ENCODE peak calls at places on chromosomes 4 and X, in five cellular contexts. One of them, this sample, is unnamed.

GRCh38 chr4:28690890-28691289 is 1830.2 kb downstream of the STIM2 start:
- DNase-seq in astrocyte of the spinal cord: no peak
- DNase-seq in CD4-positive, alpha-beta T cell: no peak
- DNase-seq in IMR-90: no peak
- DNase-seq in HFF-Myc: no peak
- DNase-seq in this sample: no peak

GRCh38 chr4:152085657-152086056 is 324.9 kb upstream of the GATB start:
- DNase-seq in astrocyte of the spinal cord: no peak
- DNase-seq in CD4-positive, alpha-beta T cell: no peak
- DNase-seq in IMR-90: no peak
- DNase-seq in HFF-Myc: no peak
- DNase-seq in this sample: no peak

GRCh38 chr4:181821039-181822004 is 421.9 kb upstream of the TENM3 start:
- DNase-seq in astrocyte of the spinal cord: peak; percentile 68
- DNase-seq in CD4-positive, alpha-beta T cell: no peak
- DNase-seq in IMR-90: peak; percentile 77
- DNase-seq in HFF-Myc: no peak
- DNase-seq in this sample: no peak

GRCh38 chr4:30847958-30848357 is 127.8 kb downstream of the PCDH7 start:
- DNase-seq in astrocyte of the spinal cord: no peak
- DNase-seq in CD4-positive, alpha-beta T cell: no peak
- DNase-seq in IMR-90: no peak
- DNase-seq in HFF-Myc: no peak
- DNase-seq in this sample: no peak

GRCh38 chr4:189261475-189261874 is 679.2 kb upstream of the FRG1 start:
- DNase-seq in astrocyte of the spinal cord: no peak
- DNase-seq in CD4-positive, alpha-beta T cell: no peak
- DNase-seq in IMR-90: no peak
- DNase-seq in HFF-Myc: no peak
- DNase-seq in this sample: no peak

GRCh38 chr4:174467107-174467506 is 55.2 kb downstream of the HPGD start:
- DNase-seq in astrocyte of the spinal cord: peak; percentile 23
- DNase-seq in CD4-positive, alpha-beta T cell: no peak
- DNase-seq in IMR-90: no peak
- DNase-seq in HFF-Myc: no peak
- DNase-seq in this sample: no peak

GRCh38 chrX:154051210-154051810 is 31.6 kb upstream of the IRAK1 start:
- DNase-seq in astrocyte of the spinal cord: peak; percentile 61
- DNase-seq in CD4-positive, alpha-beta T cell: peak; percentile 63
- DNase-seq in IMR-90: peak; percentile 59
- DNase-seq in HFF-Myc: no peak
- DNase-seq in this sample: peak; percentile 65

GRCh38 chrX:134236690-134237362 is at the start of gene CCDC160:
- DNase-seq in astrocyte of the spinal cord: peak; percentile 23
- DNase-seq in CD4-positive, alpha-beta T cell: no peak
- DNase-seq in IMR-90: no peak
- DNase-seq in HFF-Myc: no peak
- DNase-seq in this sample: peak; percentile 73

GRCh38 chrX:119802546-119802945 is 11.1 kb upstream of the RPL39 start:
- DNase-seq in astrocyte of the spinal cord: no peak
- DNase-seq in CD4-positive, alpha-beta T cell: no peak
- DNase-seq in IMR-90: no peak
- DNase-seq in HFF-Myc: no peak
- DNase-seq in this sample: no peak

GRCh38 chrX:119801253-119802221 is 10.1 kb upstream of the RPL39 start:
- DNase-seq in astrocyte of the spinal cord: no peak
- DNase-seq in CD4-positive, alpha-beta T cell: no peak
- DNase-seq in IMR-90: no peak
- DNase-seq in HFF-Myc: no peak
- DNase-seq in this sample: no peak
- TF ChIP-seq CTCF in astrocyte of the spinal cord: no peak
- TF ChIP-seq CTCF in CD4-positive, alpha-beta T cell: no peak
- TF ChIP-seq CTCF in IMR-90: no peak
- TF ChIP-seq CTCF in HFF-Myc: no peak
- TF ChIP-seq CTCF in this sample: no peak

GRCh38 chrX:107542500-107542899 is 85.8 kb upstream of the PRPS1 start:
- DNase-seq in astrocyte of the spinal cord: peak; percentile 27
- DNase-seq in CD4-positive, alpha-beta T cell: no peak
- DNase-seq in IMR-90: peak; percentile 34
- DNase-seq in HFF-Myc: no peak
- DNase-seq in this sample: peak; percentile 2

GRCh38 chrX:107548775-107549174 is 79.5 kb upstream of the PRPS1 start:
- DNase-seq in astrocyte of the spinal cord: no peak
- DNase-seq in CD4-positive, alpha-beta T cell: no peak
- DNase-seq in IMR-90: no peak
- DNase-seq in HFF-Myc: no peak
- DNase-seq in this sample: no peak

GRCh38 chrX:107551546-107551945 is 76.8 kb upstream of the PRPS1 start:
- DNase-seq in astrocyte of the spinal cord: no peak
- DNase-seq in CD4-positive, alpha-beta T cell: no peak
- DNase-seq in IMR-90: no peak
- DNase-seq in HFF-Myc: no peak
- DNase-seq in this sample: no peak

GRCh38 chrX:107549504-107549903 is 78.8 kb upstream of the PRPS1 start:
- DNase-seq in astrocyte of the spinal cord: no peak
- DNase-seq in CD4-positive, alpha-beta T cell: no peak
- DNase-seq in IMR-90: no peak
- DNase-seq in HFF-Myc: no peak
- DNase-seq in this sample: no peak

GRCh38 chrX:107547621-107548020 is 80.7 kb upstream of the PRPS1 start:
- DNase-seq in astrocyte of the spinal cord: no peak
- DNase-seq in CD4-positive, alpha-beta T cell: no peak
- DNase-seq in IMR-90: no peak
- DNase-seq in HFF-Myc: no peak
- DNase-seq in this sample: no peak
- TF ChIP-seq CTCF in astrocyte of the spinal cord: no peak
- TF ChIP-seq CTCF in CD4-positive, alpha-beta T cell: no peak
- TF ChIP-seq CTCF in IMR-90: no peak
- TF ChIP-seq CTCF in HFF-Myc: no peak
- TF ChIP-seq CTCF in this sample: no peak

GRCh38 chr4:22962186-22962786 is 269.5 kb downstream of the GBA3 start:
- DNase-seq in astrocyte of the spinal cord: peak; percentile 52
- DNase-seq in CD4-positive, alpha-beta T cell: no peak
- DNase-seq in IMR-90: peak; percentile 4
- DNase-seq in HFF-Myc: no peak
- DNase-seq in this sample: peak; percentile 5
- TF ChIP-seq CTCF in astrocyte of the spinal cord: peak; percentile 62
- TF ChIP-seq CTCF in CD4-positive, alpha-beta T cell: no peak
- TF ChIP-seq CTCF in IMR-90: peak; percentile 24
- TF ChIP-seq CTCF in HFF-Myc: peak; percentile 31
- TF ChIP-seq CTCF in this sample: peak; percentile 67

DNA sequence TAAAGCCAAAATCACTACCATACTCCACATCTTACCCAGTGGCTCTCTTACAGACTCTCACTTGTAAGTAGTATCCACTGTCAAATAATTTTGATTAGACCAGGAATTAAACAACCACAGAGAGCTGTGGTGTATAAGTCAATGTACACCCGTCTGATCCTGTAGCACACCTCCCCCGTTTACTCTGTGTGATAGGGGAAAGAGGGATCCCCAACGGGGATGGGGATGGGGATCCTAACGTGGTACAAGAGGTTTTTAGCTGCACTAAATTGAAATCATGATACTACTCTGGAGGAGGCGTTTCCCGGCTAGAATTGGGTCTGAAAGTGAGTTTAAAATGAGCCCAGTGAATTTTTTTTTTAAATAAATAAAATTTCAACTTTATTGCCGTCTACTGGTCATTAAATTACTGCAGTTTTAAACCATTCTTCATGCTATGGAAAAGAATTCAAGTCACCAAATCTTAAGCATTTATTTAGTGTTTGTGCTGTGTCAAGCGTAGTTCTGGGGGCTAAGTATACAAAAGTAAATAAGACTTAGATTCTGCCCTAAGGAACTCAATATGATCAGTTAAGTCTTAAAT is 76.6 kb downstream of the INTS12 start:
- DNase-seq in astrocyte of the spinal cord: no peak
- DNase-seq in CD4-positive, alpha-beta T cell: no peak
- DNase-seq in IMR-90: no peak
- DNase-seq in HFF-Myc: no peak
- DNase-seq in this sample: no peak
- TF ChIP-seq CTCF in astrocyte of the spinal cord: peak; percentile 26
- TF ChIP-seq CTCF in CD4-positive, alpha-beta T cell: peak; percentile 64
- TF ChIP-seq CTCF in IMR-90: no peak
- TF ChIP-seq CTCF in HFF-Myc: no peak
- TF ChIP-seq CTCF in this sample: no peak